ENCODE peak calls at places on chromosome 3, in five cellular contexts. I, O, J, G and K are unnamed samples.

GRCh38 chr3:69160525-69160924 is 38.1 kb upstream of the LMOD3 start:
- DNase-seq in I (no peak), O (no peak), J (no peak), G (no peak), K (no peak)

GRCh38 chr3:196141866-196142673 is 60.2 kb upstream of the TFRC start:
- DNase-seq in I (no peak), O (no peak), J (no peak), G (no peak), K (no peak)

GRCh38 chr3:105904683-105905320 is 36.0 kb upstream of the CBLB start:
- DNase-seq in I (no peak), O (no peak), J (no peak), G (no peak), K (no peak)

GRCh38 chr3:38985581-38985980 is 66.2 kb downstream of the SCN11A start:
- DNase-seq in I (no peak), O (no peak), J (no peak), G (no peak), K (peak)

GRCh38 chr3:23316924-23317323 is 113.8 kb downstream of the UBE2E2 start:
- DNase-seq in I (no peak), O (no peak), J (no peak), G (peak), K (no peak)

GRCh38 chr3:101868534-101869464 is 19.5 kb downstream of the NFKBIZ start:
- DNase-seq in I (no peak), O (no peak), J (no peak), G (peak), K (no peak)

GRCh38 chr3:48863122-48863521 is 15.4 kb upstream of the PRKAR2A start:
- DNase-seq in I (no peak), O (no peak), J (no peak), G (no peak), K (no peak)

GRCh38 chr3:128416578-128417150 is 50.0 kb downstream of the DNAJB8 start:
- DNase-seq in I (no peak), O (no peak), J (no peak), G (no peak), K (peak)

GRCh38 chr3:194485471-194485875 is 1.3 kb downstream of the ATP13A3 start:
- DNase-seq in I (no peak), O (no peak), J (no peak), G (no peak), K (no peak)

GRCh38 chr3:184166671-184167070 is 8.0 kb upstream of the AP2M1 start:
- DNase-seq in I (peak), O (no peak), J (no peak), G (no peak), K (no peak)

GRCh38 chr3:126341755-126342150 is 15.5 kb downstream of the KLF15 start:
- DNase-seq in I (peak), O (no peak), J (no peak), G (no peak), K (no peak)

GRCh38 chr3:108403921-108404320 is 106.5 kb downstream of the MYH15 start:
- DNase-seq in I (no peak), O (no peak), J (no peak), G (no peak), K (no peak)

GRCh38 chr3:193776626-193777025 is 183.6 kb downstream of the OPA1 start:
- DNase-seq in I (no peak), O (no peak), J (no peak), G (no peak), K (no peak)

GRCh38 chr3:117926819-117927218 is 1107.8 kb downstream of the IGSF11 start:
- DNase-seq in I (no peak), O (no peak), J (no peak), G (no peak), K (no peak)

GRCh38 chr3:107884719-107885460 is 205.9 kb downstream of the CD47 start:
- DNase-seq in I (no peak), O (no peak), J (no peak), G (no peak), K (peak)

GRCh38 chr3:138338816-138339215 is 9.2 kb upstream of the NME9 start:
- DNase-seq in I (no peak), O (no peak), J (no peak), G (peak), K (no peak)

GRCh38 chr3:16884084-16884747 is 539 bp upstream of the PLCL2 start:
- DNase-seq in I (peak), O (peak), J (peak), G (peak), K (no peak)

GRCh38 chr3:173502983-173503568 is 105.5 kb downstream of the NLGN1 start:
- DNase-seq in I (no peak), O (no peak), J (no peak), G (no peak), K (peak)

GRCh38 chr3:173001622-173002021 is 139.4 kb downstream of the SPATA16 start:
- DNase-seq in I (no peak), O (no peak), J (no peak), G (no peak), K (no peak)

GRCh38 chr3:32709346-32709745 is 24.4 kb downstream of the CNOT10 start:
- DNase-seq in I (no peak), O (no peak), J (no peak), G (no peak), K (no peak)

GRCh38 chr3:149564079-149564478 is 89.6 kb downstream of the TM4SF4 start:
- DNase-seq in I (no peak), O (no peak), J (no peak), G (no peak), K (no peak)